ENCODE peak calls at places on chromosomes 7 and 10, in seven cellular contexts. One of them, this sample, is unnamed.

GRCh38 chr7:139453673-139454321 is 29.7 kb downstream of the KLRG2 start:
- DNase-seq in IMR-90: no peak
- DNase-seq in ovary: no peak
- DNase-seq in NB4: no peak
- DNase-seq in prostate gland: no peak
- DNase-seq in body of pancreas: no peak
- DNase-seq in breast epithelium: no peak
- DNase-seq in this sample: no peak

GRCh38 chr10:122875843-122876492 is 3.4 kb downstream of the FAM24B start:
- DNase-seq in prostate gland: no peak
- DNase-seq in NB4: no peak
- DNase-seq in IMR-90: no peak
- DNase-seq in breast epithelium: no peak
- DNase-seq in body of pancreas: no peak
- DNase-seq in ovary: no peak
- DNase-seq in this sample: no peak

GRCh38 chr10:132003286-132003924 is 21.7 kb upstream of the BNIP3 start:
- DNase-seq in IMR-90: no peak
- DNase-seq in prostate gland: no peak
- DNase-seq in ovary: no peak
- DNase-seq in body of pancreas: no peak
- DNase-seq in NB4: no peak
- DNase-seq in breast epithelium: no peak
- DNase-seq in this sample: no peak

GRCh38 chr7:120805636-120806388 is 52.1 kb downstream of the TSPAN12 start:
- DNase-seq in IMR-90: peak; percentile 61
- DNase-seq in ovary: no peak
- DNase-seq in breast epithelium: no peak
- DNase-seq in NB4: peak; percentile 71
- DNase-seq in body of pancreas: peak; percentile 65
- DNase-seq in prostate gland: peak; percentile 50
- DNase-seq in this sample: no peak

GRCh38 chr7:115070311-115070710 is 148.4 kb downstream of the MDFIC start:
- DNase-seq in NB4: no peak
- DNase-seq in body of pancreas: no peak
- DNase-seq in IMR-90: no peak
- DNase-seq in breast epithelium: no peak
- DNase-seq in prostate gland: no peak
- DNase-seq in ovary: no peak
- DNase-seq in this sample: no peak

GRCh38 chr7:156927571-156928405 is 21.7 kb upstream of the NOM1 start:
- DNase-seq in IMR-90: no peak
- DNase-seq in ovary: no peak
- DNase-seq in body of pancreas: no peak
- DNase-seq in prostate gland: no peak
- DNase-seq in NB4: no peak
- DNase-seq in breast epithelium: peak; percentile 11
- DNase-seq in this sample: no peak

GRCh38 chr7:117793496-117793895 is 79.7 kb downstream of the CTTNBP2 start:
- DNase-seq in body of pancreas: no peak
- DNase-seq in prostate gland: no peak
- DNase-seq in breast epithelium: no peak
- DNase-seq in NB4: no peak
- DNase-seq in ovary: no peak
- DNase-seq in IMR-90: no peak
- DNase-seq in this sample: no peak

GRCh38 chr10:125060038-125060437 is 100.3 kb downstream of the CTBP2 start:
- DNase-seq in prostate gland: no peak
- DNase-seq in breast epithelium: no peak
- DNase-seq in ovary: no peak
- DNase-seq in body of pancreas: no peak
- DNase-seq in IMR-90: peak; percentile 82
- DNase-seq in NB4: no peak
- DNase-seq in this sample: no peak

GRCh38 chr7:151248191-151249033 is at the start of gene SMARCD3:
- DNase-seq in IMR-90: peak; percentile 50
- DNase-seq in NB4: peak; percentile 73
- DNase-seq in ovary: peak; percentile 85
- DNase-seq in breast epithelium: no peak
- DNase-seq in prostate gland: peak; percentile 35
- DNase-seq in body of pancreas: peak; percentile 74
- DNase-seq in this sample: no peak

GRCh38 chr10:69069090-69070042 is 18.5 kb upstream of the SRGN start:
- DNase-seq in body of pancreas: no peak
- DNase-seq in ovary: no peak
- DNase-seq in prostate gland: no peak
- DNase-seq in NB4: no peak
- DNase-seq in IMR-90: no peak
- DNase-seq in breast epithelium: no peak
- DNase-seq in this sample: no peak

GRCh38 chr10:74293686-74294365 is 142.8 kb downstream of the ADK start:
- DNase-seq in breast epithelium: no peak
- DNase-seq in body of pancreas: no peak
- DNase-seq in IMR-90: peak; percentile 84
- DNase-seq in prostate gland: no peak
- DNase-seq in ovary: no peak
- DNase-seq in NB4: no peak
- DNase-seq in this sample: no peak

GRCh38 chr10:80664071-80664680 is 126.5 kb downstream of the SH2D4B start:
- DNase-seq in ovary: peak; percentile 83
- DNase-seq in breast epithelium: peak; percentile 71
- DNase-seq in body of pancreas: peak; percentile 84
- DNase-seq in IMR-90: peak; percentile 33
- DNase-seq in prostate gland: peak; percentile 47
- DNase-seq in NB4: peak; percentile 65
- DNase-seq in this sample: peak; percentile 85

GRCh38 chr10:80581469-80581835 is 43.8 kb downstream of the SH2D4B start:
- DNase-seq in ovary: no peak
- DNase-seq in IMR-90: no peak
- DNase-seq in NB4: no peak
- DNase-seq in breast epithelium: no peak
- DNase-seq in prostate gland: no peak
- DNase-seq in body of pancreas: no peak
- DNase-seq in this sample: no peak

GRCh38 chr10:29874604-29875269 is 184.6 kb downstream of the JCAD start:
- DNase-seq in prostate gland: no peak
- DNase-seq in ovary: no peak
- DNase-seq in IMR-90: no peak
- DNase-seq in body of pancreas: no peak
- DNase-seq in NB4: no peak
- DNase-seq in breast epithelium: no peak
- DNase-seq in this sample: no peak

GRCh38 chr10:5748394-5748803 is 63.8 kb downstream of the TASOR2 start:
- DNase-seq in body of pancreas: no peak
- DNase-seq in IMR-90: no peak
- DNase-seq in prostate gland: no peak
- DNase-seq in ovary: no peak
- DNase-seq in NB4: no peak
- DNase-seq in breast epithelium: no peak
- DNase-seq in this sample: no peak

GRCh38 chr7:33905389-33906032 is at the start of gene BMPER:
- DNase-seq in breast epithelium: no peak
- DNase-seq in ovary: peak; percentile 66
- DNase-seq in prostate gland: peak; percentile 42
- DNase-seq in body of pancreas: peak; percentile 28
- DNase-seq in NB4: no peak
- DNase-seq in IMR-90: peak; percentile 19
- DNase-seq in this sample: no peak

GRCh38 chr7:10908600-10908999 is 65.1 kb upstream of the PHF14 start:
- DNase-seq in NB4: no peak
- DNase-seq in ovary: no peak
- DNase-seq in IMR-90: no peak
- DNase-seq in prostate gland: no peak
- DNase-seq in breast epithelium: no peak
- DNase-seq in body of pancreas: no peak
- DNase-seq in this sample: no peak

GRCh38 chr10:121595806-121596667 is 2.2 kb downstream of the FGFR2 start:
- DNase-seq in NB4: no peak
- DNase-seq in ovary: peak; percentile 44
- DNase-seq in prostate gland: peak; percentile 25
- DNase-seq in IMR-90: no peak
- DNase-seq in breast epithelium: no peak
- DNase-seq in body of pancreas: no peak
- DNase-seq in this sample: no peak

GRCh38 chr10:121596668-121597503 is 1.4 kb downstream of the FGFR2 start:
- DNase-seq in prostate gland: peak; percentile 78
- DNase-seq in breast epithelium: peak; percentile 62
- DNase-seq in ovary: peak; percentile 83
- DNase-seq in NB4: no peak
- DNase-seq in IMR-90: no peak
- DNase-seq in body of pancreas: peak; percentile 22
- DNase-seq in this sample: no peak

GRCh38 chr10:121597504-121598241 is 571 bp downstream of the FGFR2 start:
- DNase-seq in IMR-90: no peak
- DNase-seq in body of pancreas: peak; percentile 22
- DNase-seq in NB4: no peak
- DNase-seq in breast epithelium: no peak
- DNase-seq in prostate gland: peak; percentile 22
- DNase-seq in ovary: peak; percentile 71
- DNase-seq in this sample: no peak

GRCh38 chr10:121601458-121601857 is 3.2 kb upstream of the FGFR2 start:
- DNase-seq in breast epithelium: no peak
- DNase-seq in body of pancreas: no peak
- DNase-seq in prostate gland: no peak
- DNase-seq in NB4: no peak
- DNase-seq in ovary: no peak
- DNase-seq in IMR-90: no peak
- DNase-seq in this sample: no peak

DNA sequence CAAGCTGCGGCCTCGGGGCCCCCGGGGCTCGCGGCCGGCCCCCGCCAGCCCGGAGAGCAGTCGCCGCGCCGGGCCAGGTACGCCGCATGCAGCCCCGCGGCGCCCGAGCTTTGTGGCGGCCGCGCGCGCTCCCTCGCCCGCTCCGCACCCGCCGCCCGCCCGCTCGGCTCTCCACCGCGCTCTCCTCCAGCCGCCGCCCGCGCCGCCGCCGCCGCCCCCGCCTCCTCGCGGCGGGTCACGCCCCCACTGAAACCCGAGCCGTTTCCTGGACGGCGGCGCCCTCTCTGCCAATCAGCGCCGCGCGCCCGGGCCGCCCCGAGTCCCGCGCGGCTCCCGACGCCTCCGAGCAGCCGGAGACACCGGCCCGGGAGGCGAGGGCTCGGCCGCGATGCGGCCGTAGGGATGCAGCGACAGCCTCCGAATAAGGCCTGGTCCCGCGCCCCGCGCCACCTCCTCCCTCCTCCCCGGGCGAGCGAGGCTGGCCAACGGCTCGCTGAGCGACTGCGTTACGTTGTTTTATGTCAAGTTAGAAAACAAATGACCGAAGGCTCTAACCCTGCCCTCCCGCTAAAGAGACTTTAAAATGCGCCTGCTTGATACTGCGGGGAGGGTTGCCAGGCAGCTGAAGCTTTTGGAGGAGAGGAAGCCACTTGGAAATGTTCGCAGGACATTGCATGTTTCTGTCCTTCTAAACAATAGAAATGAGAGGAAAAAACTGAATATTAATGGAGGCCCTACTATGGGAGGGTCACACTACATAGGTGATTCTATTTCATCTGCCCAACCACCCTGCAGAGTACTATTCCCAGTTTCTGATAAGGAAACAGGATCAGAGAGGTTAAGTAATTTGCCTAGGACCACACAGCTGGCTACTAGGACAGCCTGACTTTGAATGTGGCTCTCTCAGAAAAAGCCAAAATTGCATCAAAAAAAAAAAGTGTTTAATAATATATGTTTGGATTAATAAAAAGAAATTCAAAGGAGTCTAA is at the start of gene FGFR2:
- DNase-seq in ovary: peak; percentile 92
- DNase-seq in body of pancreas: peak; percentile 79
- DNase-seq in breast epithelium: peak; percentile 81
- DNase-seq in prostate gland: peak; percentile 87
- DNase-seq in IMR-90: no peak
- DNase-seq in NB4: no peak
- DNase-seq in this sample: peak; percentile 56
- TF ChIP-seq POLR2A in ovary: no peak
- TF ChIP-seq POLR2A in body of pancreas: peak; percentile 41
- TF ChIP-seq POLR2A in breast epithelium: peak; percentile 39
- TF ChIP-seq POLR2A in prostate gland: peak; percentile 62
- TF ChIP-seq POLR2A in IMR-90: no peak
- TF ChIP-seq POLR2A in NB4: no peak
- TF ChIP-seq POLR2A in this sample: no peak

DNA sequence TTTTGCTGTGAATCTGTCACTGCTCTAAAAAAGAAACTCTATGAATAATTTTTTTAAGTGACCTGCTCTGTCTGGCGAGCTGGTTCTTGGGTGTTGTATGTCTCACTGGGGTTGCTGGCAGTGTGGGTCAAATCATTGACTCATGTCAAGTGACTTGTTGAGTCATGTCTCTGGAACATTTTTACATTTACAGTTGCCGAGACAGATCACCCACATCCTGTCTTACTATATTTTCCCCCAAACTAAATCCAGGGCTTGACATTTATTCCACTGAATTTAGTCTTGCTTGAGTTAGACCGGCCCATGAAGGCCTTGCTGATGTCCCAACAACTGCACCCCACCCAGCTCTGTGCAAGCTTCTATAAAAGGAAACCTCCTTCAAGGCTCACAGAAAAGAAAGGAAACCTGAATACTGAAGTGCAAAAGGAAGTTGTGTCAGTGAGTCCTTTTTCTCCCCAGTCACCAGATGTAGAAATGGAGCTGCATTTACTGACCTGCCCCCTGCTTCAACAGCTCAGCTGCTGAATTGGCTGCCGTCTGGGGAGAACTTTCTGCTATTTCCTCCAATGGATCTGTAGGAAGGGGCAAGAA is 290.4 kb downstream of the TNS3 start:
- DNase-seq in prostate gland: no peak
- DNase-seq in ovary: no peak
- DNase-seq in body of pancreas: no peak
- DNase-seq in IMR-90: peak; percentile 96
- DNase-seq in NB4: peak; percentile 96
- DNase-seq in breast epithelium: no peak
- DNase-seq in this sample: no peak
- TF ChIP-seq POLR2A in prostate gland: no peak
- TF ChIP-seq POLR2A in ovary: no peak
- TF ChIP-seq POLR2A in body of pancreas: no peak
- TF ChIP-seq POLR2A in IMR-90: no peak
- TF ChIP-seq POLR2A in NB4: no peak
- TF ChIP-seq POLR2A in breast epithelium: no peak
- TF ChIP-seq POLR2A in this sample: no peak

GRCh38 chr7:135557455-135558336 is at the start of gene NUP205:
- DNase-seq in body of pancreas: peak; percentile 64
- DNase-seq in NB4: peak; percentile 88
- DNase-seq in prostate gland: peak; percentile 44
- DNase-seq in breast epithelium: peak; percentile 51
- DNase-seq in IMR-90: peak; percentile 85
- DNase-seq in ovary: peak; percentile 86
- DNase-seq in this sample: no peak
- TF ChIP-seq POLR2A in body of pancreas: peak; percentile 69
- TF ChIP-seq POLR2A in NB4: peak; percentile 92
- TF ChIP-seq POLR2A in prostate gland: peak; percentile 24
- TF ChIP-seq POLR2A in breast epithelium: no peak
- TF ChIP-seq POLR2A in IMR-90: peak; percentile 69
- TF ChIP-seq POLR2A in ovary: peak; percentile 55
- TF ChIP-seq POLR2A in this sample: no peak

DNA sequence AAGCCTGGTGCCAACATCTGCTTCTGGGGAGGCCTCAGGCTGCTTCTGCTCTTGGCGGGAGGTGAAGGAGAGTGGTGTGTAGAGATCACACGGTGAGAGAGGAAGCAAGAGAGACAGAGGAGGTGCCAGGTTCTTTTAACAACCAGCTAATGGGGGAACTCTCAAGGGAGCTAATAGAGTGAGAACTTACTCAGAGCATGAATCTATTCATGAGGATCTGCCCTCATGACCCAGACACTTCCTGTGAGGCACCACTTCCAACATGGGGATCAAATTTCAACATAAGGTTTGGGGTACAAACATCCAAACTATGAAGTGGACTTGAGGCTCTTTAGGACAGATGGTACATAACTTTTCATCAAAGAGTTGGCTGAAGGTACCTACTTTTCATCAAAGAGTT is 5.1 kb upstream of the ZNF32 start:
- DNase-seq in breast epithelium: no peak
- DNase-seq in body of pancreas: no peak
- DNase-seq in NB4: peak; percentile 14
- DNase-seq in IMR-90: peak; percentile 32
- DNase-seq in ovary: no peak
- DNase-seq in prostate gland: no peak
- DNase-seq in this sample: no peak
- TF ChIP-seq POLR2A in breast epithelium: no peak
- TF ChIP-seq POLR2A in body of pancreas: no peak
- TF ChIP-seq POLR2A in NB4: no peak
- TF ChIP-seq POLR2A in IMR-90: no peak
- TF ChIP-seq POLR2A in ovary: no peak
- TF ChIP-seq POLR2A in prostate gland: no peak
- TF ChIP-seq POLR2A in this sample: no peak